ENCODE peak calls at places on chromosomes 5 and 9, in five cellular contexts. One of them, this sample, is unnamed.

GRCh38 chr9:73780916-73781315 is 629.3 kb downstream of the ANXA1 start:
- DNase-seq in ovary: no peak
- DNase-seq in lower leg skin: no peak
- DNase-seq in cardiac fibroblast: peak; percentile 85
- DNase-seq in SIG-M5: no peak
- DNase-seq in this sample: no peak

GRCh38 chr9:132756214-132756799 is 86.0 kb downstream of the GTF3C4 start:
- DNase-seq in ovary: no peak
- DNase-seq in lower leg skin: peak; percentile 62
- DNase-seq in cardiac fibroblast: no peak
- DNase-seq in SIG-M5: no peak
- DNase-seq in this sample: no peak

GRCh38 chr5:643811-644271 is 31.7 kb downstream of the CEP72 start:
- DNase-seq in ovary: no peak
- DNase-seq in lower leg skin: no peak
- DNase-seq in cardiac fibroblast: no peak
- DNase-seq in SIG-M5: no peak
- DNase-seq in this sample: no peak

GRCh38 chr5:66818935-66819328 is 222.7 kb downstream of the MAST4 start:
- DNase-seq in ovary: no peak
- DNase-seq in lower leg skin: no peak
- DNase-seq in cardiac fibroblast: no peak
- DNase-seq in SIG-M5: no peak
- DNase-seq in this sample: no peak

GRCh38 chr9:132671620-132672412 is 1.6 kb downstream of the GTF3C4 start:
- DNase-seq in ovary: no peak
- DNase-seq in lower leg skin: no peak
- DNase-seq in cardiac fibroblast: no peak
- DNase-seq in SIG-M5: no peak
- DNase-seq in this sample: no peak

GRCh38 chr5:132428811-132429440 is 59.4 kb downstream of the SLC22A5 start:
- DNase-seq in ovary: no peak
- DNase-seq in lower leg skin: peak; percentile 71
- DNase-seq in cardiac fibroblast: peak; percentile 55
- DNase-seq in SIG-M5: no peak
- DNase-seq in this sample: no peak

GRCh38 chr9:83266618-83267543 is 203.9 kb upstream of the RASEF start:
- DNase-seq in ovary: peak; percentile 32
- DNase-seq in lower leg skin: no peak
- DNase-seq in cardiac fibroblast: peak; percentile 46
- DNase-seq in SIG-M5: no peak
- DNase-seq in this sample: no peak

GRCh38 chr5:10272053-10272869 is 22.2 kb downstream of the CCT5 start:
- DNase-seq in ovary: no peak
- DNase-seq in lower leg skin: peak; percentile 76
- DNase-seq in cardiac fibroblast: no peak
- DNase-seq in SIG-M5: no peak
- DNase-seq in this sample: no peak

GRCh38 chr9:98523231-98523901 is 185.4 kb downstream of the GABBR2 start:
- DNase-seq in ovary: no peak
- DNase-seq in lower leg skin: no peak
- DNase-seq in cardiac fibroblast: peak; percentile 50
- DNase-seq in SIG-M5: no peak
- DNase-seq in this sample: no peak

GRCh38 chr5:181204561-181205401 is at the start of gene TRIM7:
- DNase-seq in ovary: no peak
- DNase-seq in lower leg skin: peak; percentile 94
- DNase-seq in cardiac fibroblast: no peak
- DNase-seq in SIG-M5: no peak
- DNase-seq in this sample: no peak

GRCh38 chr9:82234160-82234943 is 245.8 kb downstream of the SPATA31D1 start:
- DNase-seq in ovary: no peak
- DNase-seq in lower leg skin: no peak
- DNase-seq in cardiac fibroblast: no peak
- DNase-seq in SIG-M5: no peak
- DNase-seq in this sample: no peak

GRCh38 chr9:112044183-112044582 is 130.9 kb downstream of the SUSD1 start:
- DNase-seq in ovary: no peak
- DNase-seq in lower leg skin: no peak
- DNase-seq in cardiac fibroblast: no peak
- DNase-seq in SIG-M5: no peak
- DNase-seq in this sample: no peak

GRCh38 chr5:72841756-72842535 is 25.5 kb downstream of the TNPO1 start:
- DNase-seq in ovary: no peak
- DNase-seq in lower leg skin: no peak
- DNase-seq in cardiac fibroblast: peak; percentile 45
- DNase-seq in SIG-M5: no peak
- DNase-seq in this sample: no peak

GRCh38 chr9:111386386-111386785 is 56.4 kb upstream of the OR2K2 start:
- DNase-seq in ovary: no peak
- DNase-seq in lower leg skin: no peak
- DNase-seq in cardiac fibroblast: no peak
- DNase-seq in SIG-M5: no peak
- DNase-seq in this sample: no peak

GRCh38 chr5:133373121-133373870 is 239.0 kb downstream of the FSTL4 start:
- DNase-seq in ovary: no peak
- DNase-seq in lower leg skin: peak; percentile 54
- DNase-seq in cardiac fibroblast: no peak
- DNase-seq in SIG-M5: no peak
- DNase-seq in this sample: no peak

GRCh38 chr5:150023136-150023535 is 22.6 kb downstream of the HMGXB3 start:
- DNase-seq in ovary: no peak
- DNase-seq in lower leg skin: no peak
- DNase-seq in cardiac fibroblast: no peak
- DNase-seq in SIG-M5: no peak
- DNase-seq in this sample: no peak

GRCh38 chr5:139704748-139705147 is 56.6 kb downstream of the CXXC5 start:
- DNase-seq in ovary: no peak
- DNase-seq in lower leg skin: no peak
- DNase-seq in cardiac fibroblast: no peak
- DNase-seq in SIG-M5: no peak
- DNase-seq in this sample: no peak

GRCh38 chr5:158958048-158958994 is 141.4 kb downstream of the EBF1 start:
- DNase-seq in ovary: no peak
- DNase-seq in lower leg skin: no peak
- DNase-seq in cardiac fibroblast: no peak
- DNase-seq in SIG-M5: no peak
- DNase-seq in this sample: no peak

GRCh38 chr5:97096096-97096648 is 46.2 kb downstream of the LIX1 start:
- DNase-seq in ovary: no peak
- DNase-seq in lower leg skin: no peak
- DNase-seq in cardiac fibroblast: peak; percentile 13
- DNase-seq in SIG-M5: no peak
- DNase-seq in this sample: no peak

GRCh38 chr5:74638776-74639537 is 1.6 kb downstream of the ENC1 start:
- DNase-seq in ovary: no peak
- DNase-seq in lower leg skin: no peak
- DNase-seq in cardiac fibroblast: peak; percentile 54
- DNase-seq in SIG-M5: no peak
- DNase-seq in this sample: no peak

This sample was measured in breast epithelium.